ENCODE peak calls at places on chromosomes 4 and X, in five cellular contexts. R is Kasumi-1, M is posterior vena cava, T is OCI-LY7, H is RWPE1. I is an unnamed sample.

GRCh38 chr4:182179105-182179504 is 64.1 kb upstream of the TENM3 start:
- DNase-seq in R (no peak), M (no peak), T (no peak), H (peak; percentile 18), I (no peak)

GRCh38 chr4:151736367-151736766 is 24.4 kb downstream of the GATB start:
- DNase-seq in R (no peak), M (no peak), T (no peak), H (no peak), I (no peak)

GRCh38 chrX:40470830-40471429 is 109.8 kb upstream of the ATP6AP2 start:
- DNase-seq in R (no peak), M (no peak), T (no peak), H (peak; percentile 13), I (no peak)

GRCh38 chr4:87118421-87118820 is 102.0 kb downstream of the KLHL8 start:
- DNase-seq in R (no peak), M (no peak), T (no peak), H (no peak), I (no peak)

GRCh38 chr4:155578726-155579385 is 87.8 kb upstream of the GUCY1A1 start:
- DNase-seq in R (no peak), M (no peak), T (no peak), H (no peak), I (no peak)

GRCh38 chr4:8372506-8373070 is 67.9 kb downstream of the ACOX3 start:
- DNase-seq in R (no peak), M (peak; percentile 46), T (no peak), H (no peak), I (no peak)

GRCh38 chr4:136920092-136920491 is 612.2 kb downstream of the PCDH18 start:
- DNase-seq in R (no peak), M (no peak), T (no peak), H (no peak), I (no peak)

GRCh38 chr4:89469930-89470375 is 162.4 kb upstream of the GPRIN3 start:
- DNase-seq in R (peak; percentile 94), M (no peak), T (no peak), H (peak; percentile 35), I (peak; percentile 55)

GRCh38 chr4:184765473-184766346 is 31.8 kb upstream of the CENPU start:
- DNase-seq in R (no peak), M (no peak), T (no peak), H (no peak), I (no peak)

GRCh38 chrX:103171353-103171752 is 43.6 kb upstream of the BEX4 start:
- DNase-seq in R (no peak), M (no peak), T (no peak), H (no peak), I (no peak)

GRCh38 chr4:127410201-127410600 is 222.6 kb upstream of the INTU start:
- DNase-seq in R (no peak), M (peak; percentile 84), T (no peak), H (no peak), I (no peak)

GRCh38 chrX:54482839-54483593 is 13.0 kb downstream of the FGD1 start:
- DNase-seq in R (no peak), M (peak; percentile 81), T (no peak), H (no peak), I (no peak)

GRCh38 chrX:9343971-9344370 is 120.9 kb upstream of the TBL1X start:
- DNase-seq in R (no peak), M (no peak), T (no peak), H (no peak), I (no peak)

GRCh38 chr4:4859799-4860380 is 425 bp downstream of the MSX1 start:
- DNase-seq in R (no peak), M (no peak), T (no peak), H (no peak), I (no peak)

GRCh38 chr4:171674781-171675180 is 138.4 kb upstream of the GALNTL6 start:
- DNase-seq in R (no peak), M (no peak), T (no peak), H (no peak), I (no peak)

GRCh38 chrX:107766470-107767140 is 9.0 kb downstream of the TSC22D3 start:
- DNase-seq in R (no peak), M (peak; percentile 84), T (no peak), H (peak; percentile 54), I (no peak)

GRCh38 chr4:112765317-112765989 is 128.5 kb downstream of the LARP7 start:
- DNase-seq in R (peak; percentile 76), M (no peak), T (peak; percentile 65), H (no peak), I (peak; percentile 28)

GRCh38 chrX:150773634-150774033 is 80.4 kb downstream of the MTMR1 start:
- DNase-seq in R (no peak), M (no peak), T (no peak), H (no peak), I (no peak)